ENCODE peak calls at places on chromosomes 5 and 9, in eight cellular contexts. One of them, this sample, is unnamed.

GRCh38 chr9:83472221-83472665 is 66.0 kb downstream of the FRMD3 start:
- DNase-seq in PC-3: peak; percentile 91
- DNase-seq in NCI-H460: peak; percentile 31
- DNase-seq in erythroblast: no peak
- DNase-seq in iris pigment epithelial cell: peak; percentile 20
- DNase-seq in AG20443: no peak
- DNase-seq in ecto neural progenitor cell: no peak
- DNase-seq in small intestine: peak; percentile 93
- DNase-seq in this sample: peak; percentile 55

GRCh38 chr5:45029553-45029952 is 220.8 kb downstream of the MRPS30 start:
- DNase-seq in PC-3: peak; percentile 68
- DNase-seq in NCI-H460: no peak
- DNase-seq in erythroblast: no peak
- DNase-seq in iris pigment epithelial cell: no peak
- DNase-seq in AG20443: no peak
- DNase-seq in ecto neural progenitor cell: no peak
- DNase-seq in small intestine: no peak
- DNase-seq in this sample: no peak

GRCh38 chr5:133273661-133274596 is 222.1 kb downstream of the HSPA4 start:
- DNase-seq in PC-3: peak; percentile 6
- DNase-seq in NCI-H460: no peak
- DNase-seq in erythroblast: no peak
- DNase-seq in iris pigment epithelial cell: peak; percentile 66
- DNase-seq in AG20443: peak; percentile 67
- DNase-seq in ecto neural progenitor cell: no peak
- DNase-seq in small intestine: no peak
- DNase-seq in this sample: peak; percentile 6

GRCh38 chr5:94313188-94313587 is 305.2 kb downstream of the KIAA0825 start:
- DNase-seq in PC-3: no peak
- DNase-seq in NCI-H460: no peak
- DNase-seq in erythroblast: no peak
- DNase-seq in iris pigment epithelial cell: no peak
- DNase-seq in AG20443: no peak
- DNase-seq in ecto neural progenitor cell: no peak
- DNase-seq in small intestine: no peak
- DNase-seq in this sample: no peak

GRCh38 chr5:81422671-81423070 is 28.7 kb upstream of the ACOT12 start:
- DNase-seq in PC-3: peak; percentile 93
- DNase-seq in NCI-H460: peak; percentile 85
- DNase-seq in erythroblast: no peak
- DNase-seq in iris pigment epithelial cell: peak; percentile 96
- DNase-seq in AG20443: peak; percentile 13
- DNase-seq in ecto neural progenitor cell: no peak
- DNase-seq in small intestine: no peak
- DNase-seq in this sample: peak; percentile 93

GRCh38 chr5:2299388-2300220 is 416.9 kb upstream of the IRX4 start:
- DNase-seq in PC-3: no peak
- DNase-seq in NCI-H460: no peak
- DNase-seq in erythroblast: no peak
- DNase-seq in iris pigment epithelial cell: no peak
- DNase-seq in AG20443: no peak
- DNase-seq in ecto neural progenitor cell: peak; percentile 32
- DNase-seq in small intestine: no peak
- DNase-seq in this sample: no peak

GRCh38 chr9:16866542-16866941 is 3.9 kb downstream of the BNC2 start:
- DNase-seq in PC-3: no peak
- DNase-seq in NCI-H460: no peak
- DNase-seq in erythroblast: no peak
- DNase-seq in iris pigment epithelial cell: no peak
- DNase-seq in AG20443: no peak
- DNase-seq in ecto neural progenitor cell: no peak
- DNase-seq in small intestine: no peak
- DNase-seq in this sample: peak; percentile 52

GRCh38 chr5:98630621-98631020 is 142.8 kb upstream of the RGMB start:
- DNase-seq in PC-3: no peak
- DNase-seq in NCI-H460: no peak
- DNase-seq in erythroblast: no peak
- DNase-seq in iris pigment epithelial cell: no peak
- DNase-seq in AG20443: no peak
- DNase-seq in ecto neural progenitor cell: no peak
- DNase-seq in small intestine: no peak
- DNase-seq in this sample: peak; percentile 18